ENCODE peak calls at places on chromosomes 1 and 21, in eight cellular contexts. P is fibroblast of the aortic adventitia; V is activated CD4-positive, alpha-beta T cell treated with anti-CD3 and anti-CD28 coated beads, Interleukin-2, amount 50 U/mL, for 1 hour; I is MG63; R is activated T-cell treated with anti-CD3 and anti-CD28 coated beads, Interleukin-2, amount 50 U/mL, for 4 hours; G is osteocyte; T is Right ventricle myocardium superior; C is stimulated activated effector memory CD8-positive, alpha-beta T cell treated with anti-CD3 and anti-CD28 coated beads, Interleukin-12 subunit alpha, Interleukin-12 subunit beta, amount 100 ng/mL, for 72 hours. M is an unnamed sample.

GRCh38 chr1:236864211-236864610 is 69.1 kb downstream of the MTR start:
- DNase-seq in P (no peak), V (no peak), I (no peak), R (no peak), G (no peak), T (no peak), C (no peak), M (no peak)

GRCh38 chr21:18153063-18153462 is 91.6 kb upstream of the CHODL start:
- DNase-seq in P (no peak), V (no peak), I (peak), R (no peak), G (no peak), T (no peak), C (no peak), M (no peak)

GRCh38 chr1:185636848-185637247 is 97.3 kb upstream of the HMCN1 start:
- DNase-seq in P (no peak), V (no peak), I (no peak), R (no peak), G (no peak), T (no peak), C (peak), M (no peak)

GRCh38 chr1:213724640-213725536 is 262.9 kb upstream of the PROX1 start:
- DNase-seq in P (peak), V (no peak), I (peak), R (no peak), G (no peak), T (peak), C (no peak), M (no peak)

GRCh38 chr1:26305667-26306289 is 658 bp downstream of the UBXN11 start:
- DNase-seq in P (no peak), V (no peak), I (no peak), R (no peak), G (no peak), T (no peak), C (no peak), M (no peak)

GRCh38 chr1:39525366-39526165 is 34.1 kb downstream of the BMP8A start:
- DNase-seq in P (no peak), V (no peak), I (no peak), R (no peak), G (no peak), T (no peak), C (peak), M (no peak)

GRCh38 chr1:223628233-223628632 is 37.3 kb downstream of the CAPN8 start:
- DNase-seq in P (peak), V (peak), I (peak), R (peak), G (no peak), T (peak), C (peak), M (peak)

GRCh38 chr1:32221980-32222751 is at the start of the genes EIF3I and TMEM234:
- DNase-seq in P (peak), V (peak), I (peak), R (peak), G (peak), T (peak), C (peak), M (peak)

GRCh38 chr1:207027221-207027777 is 5.3 kb downstream of the C1orf116 start:
- DNase-seq in P (no peak), V (no peak), I (peak), R (no peak), G (no peak), T (no peak), C (no peak), M (no peak)

M was measured in NCI-H345.